ENCODE peak calls at places on chromosome 18, in eight cellular contexts. P is bronchial epithelial cell; C is NAMALWA; O is KBM-7; E is C1 segment of cervical spinal cord; U is T-helper 9 cell; B is type B pancreatic cell; T is stimulated activated CD8-positive, alpha-beta memory T cell treated with anti-CD3 and anti-CD28 coated beads, Interleukin-12 subunit alpha, Interleukin-12 subunit beta, amount 100 ng/mL, for 4 hours. Q is an unnamed sample.

GRCh38 chr18:59249186-59249774 is 24.0 kb downstream of the RAX start:
- DNase-seq in O (peak), E (no peak), C (peak), B (no peak), U (no peak), T (no peak), P (peak), Q (peak)

GRCh38 chr18:46452820-46453219 is 204.2 kb downstream of the LOXHD1 start:
- DNase-seq in P (peak), E (no peak), B (no peak), C (no peak), O (no peak), U (no peak), T (no peak), Q (peak)

GRCh38 chr18:49381267-49381865 is 79.1 kb downstream of the DYM start:
- DNase-seq in E (no peak), T (no peak), B (no peak), C (no peak), U (no peak), O (no peak), P (no peak), Q (no peak)

GRCh38 chr18:23721711-23722479 is 32.6 kb downstream of the LAMA3 start:
- DNase-seq in C (no peak), U (no peak), O (no peak), E (no peak), P (no peak), T (no peak), B (no peak), Q (no peak)

GRCh38 chr18:23596183-23596582 is 9.9 kb upstream of the NPC1 start:
- DNase-seq in C (no peak), O (no peak), P (no peak), E (no peak), T (no peak), B (no peak), U (no peak), Q (no peak)

GRCh38 chr18:44039216-44039615 is 641.5 kb upstream of the SETBP1 start:
- DNase-seq in E (no peak), B (no peak), T (no peak), O (no peak), U (no peak), C (no peak), P (no peak), Q (no peak)

GRCh38 chr18:9817286-9817685 is 68.5 kb upstream of the TXNDC2 start:
- DNase-seq in P (no peak), E (no peak), U (no peak), B (no peak), C (no peak), O (no peak), T (no peak), Q (no peak)

GRCh38 chr18:24797987-24798386 is 337.6 kb downstream of the HRH4 start:
- DNase-seq in T (no peak), O (no peak), B (no peak), P (no peak), U (no peak), C (no peak), E (no peak), Q (no peak)

GRCh38 chr18:62587689-62588088 is 64.9 kb downstream of the ZCCHC2 start:
- DNase-seq in O (no peak), E (no peak), C (no peak), T (no peak), U (no peak), B (peak), P (no peak), Q (no peak)

GRCh38 chr18:9803698-9804516 is 81.9 kb upstream of the TXNDC2 start:
- DNase-seq in O (no peak), C (no peak), E (no peak), B (no peak), P (no peak), T (no peak), U (no peak), Q (no peak)

GRCh38 chr18:8870528-8870927 is 165.2 kb downstream of the MTCL1 start:
- DNase-seq in O (no peak), C (no peak), B (no peak), U (no peak), P (peak), T (no peak), E (no peak), Q (no peak)

GRCh38 chr18:950882-951539 is 46.3 kb downstream of the ADCYAP1 start:
- DNase-seq in U (no peak), B (no peak), T (no peak), O (no peak), C (no peak), E (no peak), P (peak), Q (no peak)

GRCh38 chr18:26119246-26119645 is 14.4 kb upstream of the PSMA8 start:
- DNase-seq in U (no peak), P (no peak), O (no peak), T (no peak), E (no peak), C (no peak), B (no peak), Q (no peak)

GRCh38 chr18:31424383-31424988 is 23.1 kb upstream of the DSG3 start:
- DNase-seq in O (peak), C (peak), U (no peak), P (peak), T (no peak), B (no peak), E (no peak), Q (no peak)

GRCh38 chr18:24528857-24529256 is 68.4 kb downstream of the HRH4 start:
- DNase-seq in E (no peak), U (no peak), P (no peak), T (no peak), O (no peak), B (no peak), C (no peak), Q (no peak)

GRCh38 chr18:75244336-75244735 is 33.7 kb downstream of the TSHZ1 start:
- DNase-seq in P (no peak), U (no peak), E (no peak), B (no peak), C (no peak), T (no peak), O (no peak), Q (no peak)

Q was measured in Caki2.